ENCODE peak calls at places on chromosome 15, in five cellular contexts. R, T, G, Q and U are unnamed samples.

GRCh38 chr15:91956026-91956723 is 102.7 kb downstream of the SLCO3A1 start:
- DNase-seq in G (no peak), Q (no peak), R (no peak), T (peak; percentile 90), U (no peak)

GRCh38 chr15:98842192-98842972 is 165.2 kb downstream of the PGPEP1L start:
- DNase-seq in R (no peak), Q (no peak), T (no peak), G (no peak), U (no peak)

GRCh38 chr15:91516866-91517265 is 336.6 kb upstream of the SLCO3A1 start:
- DNase-seq in R (no peak), Q (no peak), G (no peak), T (no peak), U (no peak)

GRCh38 chr15:22948056-22948455 is 32.1 kb downstream of the CYFIP1 start:
- DNase-seq in G (no peak), T (no peak), Q (no peak), R (no peak), U (no peak)

GRCh38 chr15:87578776-87579175 is 677.8 kb downstream of the NTRK3 start:
- DNase-seq in G (no peak), R (no peak), Q (no peak), T (no peak), U (no peak)

GRCh38 chr15:82624008-82624407 is 23.2 kb downstream of the CPEB1 start:
- DNase-seq in Q (no peak), T (peak; percentile 7), G (no peak), R (no peak), U (no peak)

GRCh38 chr15:45631831-45632230 is 3.0 kb upstream of the SQOR start:
- DNase-seq in R (no peak), Q (no peak), G (no peak), T (peak; percentile 92), U (no peak)

GRCh38 chr15:55846108-55846707 is 103.3 kb upstream of the PRTG start:
- DNase-seq in T (peak; percentile 60), Q (peak; percentile 84), G (peak; percentile 67), R (peak; percentile 57), U (peak; percentile 73)

GRCh38 chr15:35271371-35272043 is 186.4 kb upstream of the NANOGP8 start:
- DNase-seq in T (peak; percentile 24), R (no peak), G (no peak), Q (no peak), U (no peak)

GRCh38 chr15:75844629-75845390 is 1.6 kb downstream of the UBE2Q2 start:
- DNase-seq in Q (no peak), R (no peak), T (no peak), G (no peak), U (no peak)

GRCh38 chr15:43854801-43855200 is 28.0 kb downstream of the WDR76 start:
- DNase-seq in Q (no peak), G (no peak), R (no peak), T (no peak), U (no peak)

GRCh38 chr15:55916666-55917409 is 76.6 kb downstream of the NEDD4 start:
- DNase-seq in Q (no peak), G (no peak), T (peak; percentile 90), R (no peak), U (no peak)

GRCh38 chr15:67520976-67521769 is at the start of gene C15orf61:
- DNase-seq in Q (peak; percentile 75), R (peak; percentile 95), T (peak; percentile 78), G (peak; percentile 79), U (peak; percentile 92)

GRCh38 chr15:57468486-57468885 is 92.2 kb downstream of the CGNL1 start:
- DNase-seq in R (no peak), Q (no peak), T (no peak), G (no peak), U (no peak)

GRCh38 chr15:27762471-27762870 is 336.6 kb downstream of the OCA2 start:
- DNase-seq in T (no peak), G (no peak), R (no peak), Q (no peak), U (no peak)

GRCh38 chr15:40843885-40844542 is at the start of gene SPINT1:
- DNase-seq in R (peak; percentile 86), Q (no peak), T (peak; percentile 66), G (no peak), U (peak; percentile 89)

GRCh38 chr15:71344316-71344715 is 229.0 kb downstream of the THSD4 start:
- DNase-seq in Q (no peak), R (no peak), G (no peak), T (no peak), U (no peak)

GRCh38 chr15:37682304-37682703 is 252.1 kb upstream of the TMCO5A start:
- DNase-seq in R (no peak), T (no peak), Q (no peak), G (no peak), U (peak; percentile 26)

GRCh38 chr15:64828985-64829384 is 3.5 kb upstream of the PIF1 start:
- DNase-seq in T (peak; percentile 81), R (no peak), G (no peak), Q (no peak), U (no peak)

GRCh38 chr15:78130466-78131294 is 565 bp downstream of the CIB2 start:
- DNase-seq in R (peak; percentile 66), Q (no peak), G (no peak), T (no peak), U (no peak)

GRCh38 chr15:63263519-63263918 is 13.9 kb upstream of the APH1B start:
- DNase-seq in R (no peak), G (no peak), T (no peak), Q (no peak), U (peak; percentile 46)

GRCh38 chr15:95429345-95429744 is 901.2 kb upstream of the NR2F2 start:
- DNase-seq in Q (no peak), R (no peak), T (no peak), G (no peak), U (no peak)

GRCh38 chr15:47742334-47742733 is 25.0 kb downstream of the SEMA6D start:
- DNase-seq in R (no peak), Q (no peak), G (no peak), T (no peak), U (no peak)

GRCh38 chr15:82186748-82187415 is 75.7 kb downstream of the EFL1 start:
- DNase-seq in T (no peak), G (no peak), R (no peak), Q (no peak), U (no peak)

GRCh38 chr15:38202356-38202755 is 50.3 kb upstream of the SPRED1 start:
- DNase-seq in R (peak; percentile 50), G (no peak), T (no peak), Q (no peak), U (peak; percentile 62)

GRCh38 chr15:65856821-65857455 is 12.4 kb upstream of the RAB11A start:
- DNase-seq in T (peak; percentile 36), R (peak; percentile 94), G (peak; percentile 76), Q (peak; percentile 57), U (peak; percentile 76)

GRCh38 chr15:81400640-81401236 is 26.7 kb upstream of the TMC3 start:
- DNase-seq in T (peak; percentile 48), G (no peak), Q (peak; percentile 36), R (no peak), U (peak; percentile 73)

GRCh38 chr15:41971089-41971892 is 1.1 kb downstream of the EHD4 start:
- DNase-seq in G (peak; percentile 57), R (peak; percentile 81), Q (peak; percentile 52), T (peak; percentile 39), U (peak; percentile 52)

GRCh38 chr15:50241684-50242450 is 23.7 kb downstream of the HDC start:
- DNase-seq in R (no peak), T (peak; percentile 63), G (no peak), Q (no peak), U (no peak)

GRCh38 chr15:50876989-50877360 is 31.5 kb upstream of the AP4E1 start:
- DNase-seq in R (peak; percentile 89), G (peak; percentile 81), T (peak; percentile 81), Q (peak; percentile 87), U (peak; percentile 84)

GRCh38 chr15:70023064-70023768 is 74.5 kb downstream of the TLE3 start:
- DNase-seq in Q (no peak), G (peak; percentile 81), R (peak; percentile 63), T (peak; percentile 93), U (peak; percentile 56)

GRCh38 chr15:78822514-78822913 is 11.2 kb upstream of the ADAMTS7 start:
- DNase-seq in Q (no peak), R (no peak), G (no peak), T (peak; percentile 19), U (no peak)

GRCh38 chr15:99057697-99058420 is 47.0 kb upstream of the SYNM start:
- DNase-seq in R (no peak), G (no peak), T (no peak), Q (no peak), U (no peak)

GRCh38 chr15:22979069-22979698 is 984 bp downstream of the CYFIP1 start:
- DNase-seq in Q (peak; percentile 38), R (peak; percentile 85), T (peak; percentile 46), G (peak; percentile 73), U (peak; percentile 80)

GRCh38 chr15:66905954-66906353 is 159.4 kb upstream of the SMAD3 start:
- DNase-seq in Q (no peak), G (no peak), R (no peak), T (no peak), U (no peak)

DNA sequence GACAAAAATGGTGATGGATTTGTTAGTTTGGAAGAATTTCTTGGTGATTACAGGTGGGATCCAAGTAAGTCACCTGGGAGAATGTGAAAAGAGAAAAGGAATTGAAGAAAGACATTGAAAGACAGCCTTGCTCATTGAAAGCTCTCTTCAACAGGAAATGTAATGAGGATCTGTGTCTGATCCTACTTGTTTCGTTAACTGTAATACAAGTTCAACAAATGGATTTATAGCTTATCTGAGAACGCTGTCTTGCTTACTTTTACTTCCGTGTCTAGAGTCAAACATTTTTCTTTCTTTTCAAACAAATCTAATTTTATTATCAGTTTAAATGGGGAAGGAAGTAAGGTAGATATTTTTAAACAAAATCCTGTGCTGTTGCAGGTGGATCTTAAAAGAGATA is 15.9 kb downstream of the RCN2 start:
- DNase-seq in Q (no peak), R (no peak), T (no peak), G (no peak), U (no peak)
- H3K4me1 ChIP-seq in Q (no peaks in the 10 kb centered on the region), R (no peaks in the 10 kb centered on the region), T (no peaks in the 10 kb centered on the region), G (no peaks in the 10 kb centered on the region), U (no peaks in the 10 kb centered on the region)

DNA sequence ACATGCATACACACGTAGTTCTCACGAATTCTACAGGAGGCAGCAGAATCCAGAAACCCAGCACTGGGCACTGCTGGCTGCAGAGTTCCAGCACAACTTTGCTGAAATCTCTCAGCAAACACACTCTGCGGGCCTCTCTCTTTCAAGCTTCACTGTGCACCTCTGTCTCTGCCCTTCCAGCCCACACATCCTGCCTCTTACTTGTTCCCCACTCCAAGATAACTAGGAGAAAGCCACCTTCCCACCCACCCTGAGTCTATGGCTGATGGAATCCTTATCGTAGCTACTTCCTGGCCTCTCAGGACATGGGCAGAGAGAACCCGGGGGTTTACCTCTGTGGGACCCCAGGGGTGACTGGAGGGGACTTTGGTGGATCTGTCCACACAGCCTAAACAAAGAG is 11.9 kb downstream of the ANP32A start:
- DNase-seq in Q (no peak), T (no peak), G (no peak), R (no peak), U (no peak)
- H3K4me1 ChIP-seq in Q (peaks cover 31% of the 10 kb centered on the region), T (peaks cover 12% of the 10 kb centered on the region), G (peaks cover 13% of the 10 kb centered on the region), R (no peaks in the 10 kb centered on the region), U (peaks cover 6% of the 10 kb centered on the region)

GRCh38 chr15:39628131-39628482 is 47.2 kb downstream of the THBS1 start:
- DNase-seq in Q (no peak), R (no peak), G (no peak), T (no peak), U (no peak)
- H3K4me1 ChIP-seq in Q (no peaks in the 10 kb centered on the region), R (no peaks in the 10 kb centered on the region), G (peaks cover 45% of the 10 kb centered on the region), T (peaks cover 48% of the 10 kb centered on the region), U (peaks cover 11% of the 10 kb centered on the region)

GRCh38 chr15:74620636-74621545 is 5.3 kb downstream of the CLK3 start:
- DNase-seq in G (peak; percentile 78), Q (peak; percentile 50), T (peak; percentile 54), R (peak; percentile 88), U (peak; percentile 87)
- H3K4me1 ChIP-seq in G (peaks cover 27% of the 10 kb centered on the region), Q (peaks cover 6% of the 10 kb centered on the region), T (peaks cover 6% of the 10 kb centered on the region), R (peaks cover 14% of the 10 kb centered on the region), U (peaks cover 11% of the 10 kb centered on the region)

GRCh38 chr15:90419202-90419601 is 31.2 kb downstream of the IQGAP1 start:
- DNase-seq in T (no peak), R (no peak), G (no peak), Q (no peak), U (no peak)
- H3K4me1 ChIP-seq in T (peaks cover 30% of the 10 kb centered on the region), R (no peaks in the 10 kb centered on the region), G (peaks cover 49% of the 10 kb centered on the region), Q (peaks cover 5% of the 10 kb centered on the region), U (peaks cover 42% of the 10 kb centered on the region)